ENCODE peak calls at places on chromosomes 1 and 21, in five cellular contexts. One of them, this sample, is unnamed.

GRCh38 chr1:75203415-75204277 is 69.5 kb downstream of the LHX8 start:
- DNase-seq in A549: peak
- DNase-seq in GM23248: peak
- DNase-seq in IMR-90: peak
- DNase-seq in mammary epithelial cell: peak
- DNase-seq in this sample: peak

GRCh38 chr1:58983159-58983558 is 199.3 kb upstream of the JUN start:
- DNase-seq in GM23248: peak
- DNase-seq in A549: no peak
- DNase-seq in IMR-90: peak
- DNase-seq in mammary epithelial cell: no peak
- DNase-seq in this sample: no peak

GRCh38 chr1:245079021-245079609 is 75.7 kb upstream of the KIF26B start:
- DNase-seq in GM23248: peak
- DNase-seq in IMR-90: peak
- DNase-seq in A549: peak
- DNase-seq in mammary epithelial cell: peak
- DNase-seq in this sample: peak

GRCh38 chr1:22114083-22115012 is 28.5 kb downstream of the WNT4 start:
- DNase-seq in GM23248: peak
- DNase-seq in A549: no peak
- DNase-seq in IMR-90: peak
- DNase-seq in mammary epithelial cell: no peak
- DNase-seq in this sample: no peak

GRCh38 chr21:35256468-35256988 is 207.4 kb upstream of the RUNX1 start:
- DNase-seq in IMR-90: peak
- DNase-seq in GM23248: peak
- DNase-seq in A549: peak
- DNase-seq in mammary epithelial cell: peak
- DNase-seq in this sample: no peak

GRCh38 chr21:26587621-26588260 is 14.7 kb upstream of the CYYR1 start:
- DNase-seq in IMR-90: peak
- DNase-seq in A549: peak
- DNase-seq in mammary epithelial cell: peak
- DNase-seq in GM23248: peak
- DNase-seq in this sample: no peak

GRCh38 chr21:45130324-45130774 is 56.0 kb downstream of the ADARB1 start:
- DNase-seq in GM23248: peak
- DNase-seq in A549: peak
- DNase-seq in IMR-90: peak
- DNase-seq in mammary epithelial cell: peak
- DNase-seq in this sample: no peak

GRCh38 chr1:17502326-17502778 is 37.1 kb upstream of the ARHGEF10L start:
- DNase-seq in mammary epithelial cell: peak
- DNase-seq in A549: peak
- DNase-seq in IMR-90: peak
- DNase-seq in GM23248: peak
- DNase-seq in this sample: peak

GRCh38 chr1:219837274-219837993 is 90.9 kb downstream of the SLC30A10 start:
- DNase-seq in A549: peak
- DNase-seq in mammary epithelial cell: peak
- DNase-seq in GM23248: peak
- DNase-seq in IMR-90: peak
- DNase-seq in this sample: peak

GRCh38 chr1:24822887-24823286 is 77.6 kb downstream of the CLIC4 start:
- DNase-seq in GM23248: no peak
- DNase-seq in mammary epithelial cell: no peak
- DNase-seq in A549: no peak
- DNase-seq in IMR-90: no peak
- DNase-seq in this sample: no peak

DNA sequence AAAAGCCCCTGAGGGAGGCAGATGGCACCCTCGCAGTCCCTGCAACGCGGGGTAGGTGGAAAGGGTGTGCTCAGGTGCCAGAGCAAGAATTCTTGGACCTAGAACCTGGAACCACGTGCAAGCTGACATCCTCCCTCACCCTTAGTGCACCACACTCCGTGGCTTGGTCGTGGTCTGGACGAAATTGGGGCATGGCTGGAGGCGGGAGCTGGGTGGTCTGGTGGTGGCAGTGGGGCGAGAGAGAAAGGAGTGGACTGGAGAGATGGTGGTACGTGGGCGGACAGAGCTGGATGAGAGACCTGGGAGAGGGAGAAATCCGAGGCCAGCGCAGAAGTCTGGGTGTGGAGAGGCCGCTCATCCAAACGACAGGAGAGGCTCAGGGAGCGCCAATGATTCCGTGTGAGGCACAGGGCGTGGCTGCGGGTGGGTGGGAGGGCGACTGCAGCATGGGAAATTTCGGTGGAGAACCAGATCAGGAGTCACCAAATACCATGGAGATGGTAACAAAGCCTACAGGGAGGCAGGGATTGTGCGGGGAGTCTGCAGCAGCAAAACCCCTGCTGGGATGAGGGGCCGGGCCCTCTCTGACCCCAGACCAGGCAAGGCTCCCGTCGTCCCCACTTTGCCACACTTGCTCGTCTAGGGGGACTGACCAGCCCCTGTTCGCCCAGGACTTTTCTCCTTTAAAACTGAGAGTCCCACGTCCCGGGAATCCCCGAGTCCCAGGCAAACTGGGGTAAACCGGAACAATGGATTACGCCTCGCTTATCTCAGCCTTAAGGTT is 31.9 kb downstream of the CDCP2 start:
- DNase-seq in A549: peak
- DNase-seq in mammary epithelial cell: no peak
- DNase-seq in IMR-90: no peak
- DNase-seq in GM23248: peak
- DNase-seq in this sample: no peak
- H3K4me2 ChIP-seq in A549: peak
- H3K4me2 ChIP-seq in mammary epithelial cell: peak
- H3K4me2 ChIP-seq in IMR-90: peak
- H3K4me2 ChIP-seq in GM23248: peak
- H3K4me2 ChIP-seq in this sample: peak

GRCh38 chr1:209882942-209883340 is 55.1 kb upstream of the SYT14 start:
- DNase-seq in A549: no peak
- DNase-seq in IMR-90: no peak
- DNase-seq in GM23248: no peak
- DNase-seq in mammary epithelial cell: no peak
- DNase-seq in this sample: no peak
- H3K4me2 ChIP-seq in A549: no peak
- H3K4me2 ChIP-seq in IMR-90: peak
- H3K4me2 ChIP-seq in GM23248: no peak
- H3K4me2 ChIP-seq in mammary epithelial cell: no peak
- H3K4me2 ChIP-seq in this sample: no peak

DNA sequence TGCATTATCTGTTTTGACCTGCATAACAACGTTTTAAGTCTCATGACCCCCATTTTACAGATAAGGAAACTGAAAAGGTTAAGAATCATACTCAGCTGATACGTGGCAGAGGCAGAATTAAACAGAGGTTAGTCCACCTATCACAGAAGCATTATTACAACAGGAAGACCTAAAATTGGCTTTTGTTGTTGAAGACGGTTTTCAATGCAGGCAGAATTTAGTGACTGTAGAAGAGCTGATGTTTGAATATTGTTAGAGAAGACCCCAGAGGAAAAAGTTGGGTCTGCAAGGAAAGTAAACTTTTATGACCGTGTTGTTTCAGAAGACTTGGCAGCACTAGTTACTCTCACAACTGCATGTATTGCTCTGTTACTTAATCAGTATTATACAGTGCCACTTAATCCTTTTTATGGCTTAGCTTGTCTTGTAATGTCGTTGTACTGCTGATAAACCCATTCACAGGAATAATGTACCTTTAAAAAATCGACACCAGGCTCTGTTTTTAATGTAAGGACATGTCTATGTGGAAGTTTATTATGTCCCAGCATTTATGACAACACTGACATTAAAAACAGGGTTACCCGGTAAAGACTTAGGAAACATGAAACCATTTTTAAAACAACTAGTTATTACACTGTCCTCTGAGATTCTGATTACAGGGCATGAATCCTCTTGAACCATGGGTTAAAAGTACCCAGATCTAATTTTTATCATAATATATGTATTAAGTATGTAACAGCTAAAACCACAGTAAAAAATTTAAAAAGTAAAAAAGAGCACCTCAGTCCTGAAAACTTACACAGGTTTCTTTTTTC is 235.4 kb downstream of the TTLL7 start:
- DNase-seq in A549: no peak
- DNase-seq in IMR-90: no peak
- DNase-seq in GM23248: no peak
- DNase-seq in mammary epithelial cell: no peak
- DNase-seq in this sample: no peak
- H3K4me2 ChIP-seq in A549: no peak
- H3K4me2 ChIP-seq in IMR-90: no peak
- H3K4me2 ChIP-seq in GM23248: no peak
- H3K4me2 ChIP-seq in mammary epithelial cell: no peak
- H3K4me2 ChIP-seq in this sample: no peak

GRCh38 chr1:30009720-30010119 is 713.7 kb downstream of the MATN1 start:
- DNase-seq in mammary epithelial cell: no peak
- DNase-seq in GM23248: no peak
- DNase-seq in IMR-90: no peak
- DNase-seq in A549: no peak
- DNase-seq in this sample: no peak

GRCh38 chr1:30008998-30009657 is 714.3 kb downstream of the MATN1 start:
- DNase-seq in mammary epithelial cell: peak
- DNase-seq in A549: no peak
- DNase-seq in IMR-90: no peak
- DNase-seq in GM23248: no peak
- DNase-seq in this sample: peak

GRCh38 chr1:30011970-30012369 is 711.4 kb downstream of the MATN1 start:
- DNase-seq in GM23248: no peak
- DNase-seq in mammary epithelial cell: no peak
- DNase-seq in A549: no peak
- DNase-seq in IMR-90: no peak
- DNase-seq in this sample: no peak

GRCh38 chr1:30008372-30008997 is 714.9 kb downstream of the MATN1 start:
- DNase-seq in A549: no peak
- DNase-seq in GM23248: no peak
- DNase-seq in IMR-90: no peak
- DNase-seq in mammary epithelial cell: no peak
- DNase-seq in this sample: no peak

DNA sequence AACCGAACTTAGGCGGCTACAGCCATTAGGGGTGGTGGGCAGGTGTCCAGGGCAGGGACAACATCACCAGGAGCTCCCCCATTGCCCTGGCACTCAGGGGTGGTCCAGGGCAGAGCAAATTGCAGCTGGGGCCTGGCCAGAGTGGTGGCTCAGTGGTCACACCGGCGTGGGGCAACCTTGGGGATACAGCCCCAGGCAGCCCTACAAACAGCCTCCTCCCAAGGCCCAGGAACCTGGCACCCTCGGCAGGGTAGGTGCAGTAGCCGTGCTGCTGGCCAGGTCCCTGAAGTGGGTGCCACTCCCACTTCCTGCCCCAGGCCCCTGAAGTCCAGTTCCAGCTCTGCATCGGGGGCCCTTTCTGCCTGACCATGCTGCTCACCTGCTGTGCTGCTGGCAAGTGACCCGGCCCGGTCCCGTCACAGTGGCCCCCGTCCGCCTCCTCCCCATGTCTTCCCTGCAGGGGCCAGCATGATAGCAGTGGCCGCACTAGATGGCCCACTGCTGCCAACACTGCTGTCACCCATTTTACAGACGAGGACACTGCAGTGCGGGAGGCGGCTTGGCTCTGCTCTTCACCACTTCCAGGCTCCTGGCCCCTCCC is 712.8 kb downstream of the MATN1 start:
- DNase-seq in A549: no peak
- DNase-seq in GM23248: no peak
- DNase-seq in mammary epithelial cell: no peak
- DNase-seq in IMR-90: no peak
- DNase-seq in this sample: no peak
- H3K4me2 ChIP-seq in A549: no peak
- H3K4me2 ChIP-seq in GM23248: no peak
- H3K4me2 ChIP-seq in mammary epithelial cell: no peak
- H3K4me2 ChIP-seq in IMR-90: no peak
- H3K4me2 ChIP-seq in this sample: no peak

GRCh38 chr1:46393510-46393909 is 607 bp upstream of the FAAH start:
- DNase-seq in IMR-90: no peak
- DNase-seq in A549: no peak
- DNase-seq in mammary epithelial cell: no peak
- DNase-seq in GM23248: no peak
- DNase-seq in this sample: no peak
- H3K4me2 ChIP-seq in IMR-90: no peak
- H3K4me2 ChIP-seq in A549: no peak
- H3K4me2 ChIP-seq in mammary epithelial cell: peak
- H3K4me2 ChIP-seq in GM23248: no peak
- H3K4me2 ChIP-seq in this sample: no peak

DNA sequence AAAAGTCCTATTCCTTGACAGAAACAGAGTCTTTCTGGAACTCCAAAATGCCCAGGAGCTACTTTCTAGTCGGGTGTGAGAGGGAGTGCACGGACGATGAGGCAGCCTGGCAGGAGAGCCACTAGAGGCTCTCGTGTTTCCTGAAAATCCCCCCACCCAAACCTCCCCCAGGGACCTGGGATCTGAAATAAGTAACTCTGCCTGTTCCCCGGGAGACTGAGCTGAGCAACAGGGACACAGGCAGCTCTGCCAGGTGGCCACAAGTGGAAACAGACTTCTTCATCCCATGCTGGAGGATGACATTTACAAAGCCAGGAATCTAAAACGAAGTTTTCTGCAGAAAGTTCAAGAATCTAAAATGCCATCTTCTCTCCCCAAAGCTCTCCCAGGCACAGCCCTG is 77.1 kb downstream of the ITPKB start:
- DNase-seq in A549: no peak
- DNase-seq in GM23248: peak
- DNase-seq in mammary epithelial cell: no peak
- DNase-seq in IMR-90: peak
- DNase-seq in this sample: no peak
- H3K4me2 ChIP-seq in A549: no peak
- H3K4me2 ChIP-seq in GM23248: peak
- H3K4me2 ChIP-seq in mammary epithelial cell: no peak
- H3K4me2 ChIP-seq in IMR-90: no peak
- H3K4me2 ChIP-seq in this sample: no peak

GRCh38 chr1:152451254-152451653 is 37.2 kb upstream of the CRNN start:
- DNase-seq in GM23248: peak
- DNase-seq in A549: no peak
- DNase-seq in IMR-90: no peak
- DNase-seq in mammary epithelial cell: no peak
- DNase-seq in this sample: peak
- H3K4me2 ChIP-seq in GM23248: no peak
- H3K4me2 ChIP-seq in A549: no peak
- H3K4me2 ChIP-seq in IMR-90: no peak
- H3K4me2 ChIP-seq in mammary epithelial cell: no peak
- H3K4me2 ChIP-seq in this sample: no peak

This sample was measured in GM23338.